ENCODE peak calls at places on chromosomes 7 and 10, in nine cellular contexts. Z is keratinocyte; G is endothelial cell; D is fibroblast of lung; W is CD8-positive, alpha-beta T cell; X is heart right ventricle; M is choroid plexus epithelial cell; T is nephron progenitor cell; E is RWPE1. V is an unnamed sample.

GRCh38 chr10:119608316-119609155 is 11.8 kb upstream of the TIAL1 start:
- DNase-seq in T (peak), X (peak), G (peak), M (peak), E (peak), Z (no peak), D (peak), W (peak), V (peak)

GRCh38 chr7:83419013-83419412 is 229.9 kb downstream of the SEMA3E start:
- DNase-seq in T (no peak), X (no peak), W (no peak), E (no peak), Z (no peak), G (no peak), M (no peak), D (no peak), V (no peak)

GRCh38 chr10:96987141-96987841 is 155.2 kb downstream of the LCOR start:
- DNase-seq in G (no peak), W (no peak), E (no peak), M (no peak), X (no peak), T (no peak), Z (no peak), D (no peak), V (no peak)

GRCh38 chr10:65805993-65806392 is 1119.8 kb upstream of the LRRTM3 start:
- DNase-seq in D (no peak), E (no peak), T (no peak), M (no peak), G (no peak), W (no peak), X (no peak), Z (no peak), V (no peak)

GRCh38 chr7:47565841-47566240 is 16.1 kb downstream of the TNS3 start:
- DNase-seq in G (no peak), Z (no peak), E (no peak), W (no peak), D (no peak), X (no peak), T (no peak), M (no peak), V (no peak)

GRCh38 chr7:42736931-42737330 is 174.9 kb downstream of the C7orf25 start:
- DNase-seq in D (no peak), W (no peak), X (no peak), E (peak), G (peak), Z (no peak), M (no peak), T (no peak), V (no peak)

GRCh38 chr7:27137603-27138410 is 5.7 kb downstream of the HOXA5 start:
- DNase-seq in G (no peak), E (no peak), X (no peak), W (no peak), T (no peak), Z (no peak), M (no peak), D (peak), V (no peak)

GRCh38 chr10:34727595-34728033 is 87.5 kb downstream of the PARD3 start:
- DNase-seq in G (no peak), E (peak), M (no peak), D (no peak), W (no peak), Z (no peak), T (no peak), X (no peak), V (no peak)

GRCh38 chr7:12684186-12684585 is 3.2 kb upstream of the ARL4A start:
- DNase-seq in Z (no peak), G (no peak), W (no peak), X (no peak), T (no peak), M (no peak), E (no peak), D (no peak), V (no peak)

GRCh38 chr7:10706875-10707493 is 266.7 kb upstream of the PHF14 start:
- DNase-seq in E (no peak), D (no peak), G (no peak), M (no peak), X (no peak), W (no peak), Z (no peak), T (no peak), V (no peak)

GRCh38 chr10:10043083-10043482 is 974.6 kb upstream of the CELF2 start:
- DNase-seq in D (no peak), W (no peak), G (no peak), M (peak), X (no peak), E (no peak), Z (no peak), T (no peak), V (no peak)

GRCh38 chr7:70193514-70193913 is 595.2 kb downstream of the AUTS2 start:
- DNase-seq in E (no peak), M (peak), D (peak), T (no peak), Z (no peak), G (no peak), W (no peak), X (no peak), V (no peak)

GRCh38 chr7:44184874-44185446 is 4.3 kb downstream of the GCK start:
- DNase-seq in W (no peak), T (no peak), X (no peak), M (no peak), D (no peak), G (no peak), Z (no peak), E (no peak), V (no peak)

GRCh38 chr10:11610855-11611247 is 599 bp downstream of the USP6NL start:
- DNase-seq in T (no peak), Z (no peak), W (peak), M (peak), E (peak), D (peak), X (peak), G (peak), V (no peak)

GRCh38 chr10:11304906-11305585 is 287.4 kb downstream of the CELF2 start:
- DNase-seq in W (no peak), Z (no peak), G (no peak), M (no peak), X (no peak), D (no peak), T (no peak), E (no peak), V (no peak)

GRCh38 chr7:926061-927030 is 28.1 kb downstream of the ADAP1 start:
- DNase-seq in E (no peak), Z (no peak), M (no peak), G (no peak), X (no peak), W (peak), D (no peak), T (no peak), V (no peak)

GRCh38 chr7:69738396-69738889 is 140.2 kb downstream of the AUTS2 start:
- DNase-seq in E (no peak), T (peak), Z (no peak), G (no peak), X (no peak), D (peak), W (no peak), M (peak), V (no peak)

GRCh38 chr10:131978851-131979250 is 2.9 kb downstream of the BNIP3 start:
- DNase-seq in Z (no peak), M (no peak), G (no peak), D (no peak), T (no peak), W (no peak), E (no peak), X (no peak), V (no peak)

GRCh38 chr7:104185346-104185745 is 22.5 kb downstream of the ORC5 start:
- DNase-seq in G (no peak), X (no peak), M (peak), E (no peak), W (no peak), T (no peak), Z (no peak), D (no peak), V (no peak)

GRCh38 chr7:24574365-24574764 is 1.1 kb downstream of the PALS2 start:
- DNase-seq in T (no peak), Z (no peak), D (peak), E (peak), G (no peak), W (no peak), X (no peak), M (peak), V (no peak)

GRCh38 chr10:75176736-75177135 is 33.9 kb upstream of the VDAC2 start:
- DNase-seq in X (no peak), W (no peak), M (no peak), Z (no peak), D (no peak), T (no peak), E (no peak), G (no peak), V (no peak)

DNA sequence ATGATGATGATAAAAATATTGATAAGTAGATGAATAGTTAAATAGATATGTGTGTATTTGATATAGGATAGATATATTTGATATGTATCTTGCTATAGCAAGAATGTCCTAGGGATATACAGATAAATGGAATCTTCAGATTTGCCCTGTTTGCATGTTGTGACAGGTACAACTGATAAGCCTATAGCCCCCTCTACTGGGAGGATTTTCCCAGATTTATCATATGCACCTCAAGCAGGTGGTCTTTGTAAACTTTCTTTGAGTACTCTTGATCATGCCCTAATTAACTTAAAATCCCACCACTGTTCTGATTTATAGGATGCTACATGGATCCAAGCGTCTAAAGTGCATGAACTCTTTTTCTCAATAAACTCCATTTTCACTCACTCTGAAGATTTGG is 1050.7 kb downstream of the SORCS3 start:
- DNase-seq in M (peak), W (no peak), Z (no peak), E (no peak), X (no peak), T (peak), G (peak), D (no peak), V (no peak)
- TF ChIP-seq CTCF in M (no peak), W (no peak), Z (no peak), E (no peak), X (no peak), T (peak), G (peak), D (no peak), V (peak)

DNA sequence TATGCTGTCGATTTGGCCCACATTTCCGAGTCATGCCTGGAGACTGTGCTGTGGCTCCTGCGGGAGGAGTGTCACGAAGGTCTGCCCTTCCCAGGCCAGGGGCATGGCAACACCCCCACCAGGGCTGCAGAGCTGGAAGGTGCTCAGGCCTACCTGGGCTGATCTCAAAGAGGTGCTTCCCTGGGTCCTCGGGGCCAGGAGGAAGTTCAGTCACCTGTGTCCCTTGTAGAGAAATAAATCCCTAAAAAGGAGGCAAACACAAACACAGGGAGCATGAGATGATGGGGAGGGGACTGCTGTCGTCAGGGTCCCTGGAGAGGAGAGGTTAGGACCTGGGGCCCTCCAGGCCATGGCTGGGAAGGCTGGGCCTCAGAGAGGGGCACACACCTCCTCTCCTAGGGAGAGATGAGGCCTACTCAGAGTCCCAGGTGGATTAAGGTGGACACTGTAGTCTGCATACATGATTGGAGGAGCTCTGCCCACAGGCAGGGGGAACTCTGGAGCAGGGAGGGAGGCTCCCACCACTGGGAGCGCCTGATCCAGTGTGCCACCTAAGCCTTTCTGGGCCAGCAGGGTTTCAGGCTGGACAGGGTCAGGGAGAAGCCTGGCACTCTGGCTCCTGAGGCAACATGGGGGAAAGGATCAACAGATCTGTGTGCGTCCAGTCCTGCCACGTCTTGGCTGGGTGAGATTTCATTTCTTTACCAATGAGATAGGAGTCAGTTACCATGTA is 49.4 kb downstream of the ARHGAP22 start:
- DNase-seq in Z (no peak), D (no peak), E (no peak), W (no peak), T (no peak), G (no peak), X (no peak), M (no peak), V (no peak)
- TF ChIP-seq CTCF in Z (no peak), D (no peak), E (no peak), W (no peak), T (no peak), G (no peak), X (no peak), M (no peak), V (no peak)

DNA sequence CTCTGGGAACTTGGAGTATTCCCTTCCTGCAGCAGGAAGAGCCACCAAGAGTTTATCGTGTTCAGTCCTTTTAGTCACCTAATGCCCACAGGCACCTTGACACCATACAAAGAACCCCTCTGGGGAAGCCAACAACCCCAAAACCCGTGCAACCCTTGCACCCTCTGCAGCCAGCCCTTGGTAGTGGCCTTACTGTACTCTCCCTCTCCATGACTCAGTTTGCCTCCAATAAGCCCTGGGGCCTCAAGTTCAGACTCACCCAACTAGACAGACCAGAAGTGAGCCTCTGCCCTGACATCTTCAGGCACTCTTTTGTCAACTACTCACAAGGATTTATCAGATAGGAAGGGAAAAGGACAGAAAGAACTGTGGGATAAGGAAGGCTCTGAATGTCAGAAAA is 30.9 kb downstream of the KCNMA1 start:
- DNase-seq in E (peak), M (no peak), W (no peak), T (no peak), G (no peak), D (no peak), X (no peak), Z (no peak), V (no peak)
- TF ChIP-seq CTCF in E (no peak), M (no peak), W (no peak), T (no peak), G (no peak), D (no peak), X (no peak), Z (peak), V (no peak)

GRCh38 chr10:77162697-77163096 is 474.9 kb downstream of the KCNMA1 start:
- DNase-seq in E (peak), G (no peak), W (no peak), X (no peak), T (no peak), M (peak), D (peak), Z (peak), V (no peak)

GRCh38 chr10:77168161-77168560 is 469.4 kb downstream of the KCNMA1 start:
- DNase-seq in W (no peak), M (no peak), G (no peak), Z (no peak), E (no peak), D (no peak), T (no peak), X (no peak), V (no peak)

GRCh38 chr10:77165445-77166316 is 471.9 kb downstream of the KCNMA1 start:
- DNase-seq in Z (no peak), D (peak), X (peak), E (peak), G (peak), T (peak), M (peak), W (no peak), V (no peak)

GRCh38 chr10:77163670-77164348 is 473.8 kb downstream of the KCNMA1 start:
- DNase-seq in X (no peak), W (no peak), E (peak), G (no peak), M (peak), Z (peak), T (peak), D (peak), V (no peak)

DNA sequence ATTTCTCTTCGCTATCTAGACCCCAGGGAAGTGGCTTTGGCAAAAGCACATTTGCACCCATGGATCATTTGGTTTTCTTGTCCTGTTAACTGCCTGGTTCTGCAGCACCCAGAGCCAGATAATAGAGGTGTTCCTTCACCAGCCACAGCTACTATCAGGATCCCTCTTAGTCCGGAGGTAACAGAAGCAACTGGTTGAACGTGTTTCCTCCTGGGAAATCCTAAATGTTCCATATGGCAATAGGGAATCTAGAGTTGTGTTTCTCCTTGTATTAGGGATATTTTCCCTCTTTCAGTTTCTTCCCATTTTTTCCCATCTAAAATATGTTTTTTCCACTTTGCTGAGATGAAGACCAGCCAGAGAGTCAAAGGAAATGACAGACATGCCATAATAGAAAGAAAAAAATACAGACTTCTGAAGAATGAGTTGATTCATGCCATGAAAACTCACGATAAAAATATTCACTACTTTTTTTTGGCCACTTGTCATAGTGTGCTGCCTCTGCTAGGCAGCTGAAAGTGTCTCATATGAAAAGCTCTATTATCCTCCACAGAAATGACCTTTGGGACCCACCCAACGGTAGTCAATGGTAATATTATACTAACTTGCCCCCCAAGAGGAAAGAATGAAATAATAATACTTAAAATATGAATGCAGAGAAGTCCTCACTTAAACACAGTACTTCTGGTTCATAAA is 472.8 kb downstream of the KCNMA1 start:
- DNase-seq in T (no peak), X (no peak), D (no peak), Z (no peak), G (no peak), M (no peak), W (no peak), E (no peak), V (no peak)
- TF ChIP-seq CTCF in T (no peak), X (no peak), D (no peak), Z (no peak), G (no peak), M (no peak), W (no peak), E (no peak), V (no peak)